ENCODE peak calls at places on chromosome 1, in seven cellular contexts. U is midbrain; D is MM.1S; A is colonic mucosa; G is effector CD4-positive, alpha-beta T cell; L is heart right ventricle; Z is NCI-H1417. C is an unnamed sample.

GRCh38 chr1:198122693-198123092 is 34.1 kb upstream of the NEK7 start:
- DNase-seq in D (no peak), U (no peak), L (no peak), G (no peak), A (no peak), Z (no peak), C (no peak)

GRCh38 chr1:153057375-153057774 is at the start of gene SPRR2A:
- DNase-seq in Z (no peak), U (no peak), G (no peak), D (peak), A (no peak), L (no peak), C (no peak)

GRCh38 chr1:241828576-241828975 is 19.4 kb upstream of the EXO1 start:
- DNase-seq in Z (no peak), L (no peak), D (no peak), G (no peak), U (no peak), A (no peak), C (no peak)

GRCh38 chr1:161484613-161485012 is 20.6 kb upstream of the FCGR2A start:
- DNase-seq in U (no peak), Z (no peak), L (no peak), A (no peak), G (no peak), D (peak), C (no peak)

GRCh38 chr1:150235436-150235851 is 468 bp downstream of the ANP32E start:
- DNase-seq in L (peak), U (no peak), A (no peak), Z (no peak), G (no peak), D (peak), C (no peak)

GRCh38 chr1:61110587-61110986 is 28.2 kb downstream of the NFIA start:
- DNase-seq in L (no peak), D (no peak), Z (no peak), G (no peak), U (no peak), A (no peak), C (no peak)

GRCh38 chr1:21149430-21149861 is 27.3 kb downstream of the EIF4G3 start:
- DNase-seq in G (no peak), D (no peak), U (peak), Z (no peak), L (peak), A (peak), C (no peak)

GRCh38 chr1:44377925-44378784 is 23.1 kb upstream of the ERI3 start:
- DNase-seq in L (peak), G (peak), A (peak), U (peak), Z (peak), D (peak), C (no peak)

GRCh38 chr1:48245106-48245505 is 22.6 kb downstream of the SLC5A9 start:
- DNase-seq in D (no peak), G (no peak), A (no peak), Z (no peak), U (peak), L (peak), C (no peak)

GRCh38 chr1:13824626-13825025 is 124.6 kb downstream of the PRDM2 start:
- DNase-seq in U (no peak), D (no peak), A (peak), Z (no peak), G (no peak), L (no peak), C (no peak)

GRCh38 chr1:210291786-210292275 is 36.9 kb upstream of the HHAT start:
- DNase-seq in U (no peak), Z (no peak), D (no peak), G (no peak), A (no peak), L (peak), C (no peak)

GRCh38 chr1:230140221-230141001 is 73.4 kb downstream of the GALNT2 start:
- DNase-seq in L (peak), A (peak), D (no peak), Z (peak), G (no peak), U (no peak), C (no peak)

GRCh38 chr1:27004471-27005165 is 8.0 kb downstream of the TENT5B start:
- DNase-seq in G (no peak), Z (peak), L (no peak), D (no peak), A (no peak), U (no peak), C (no peak)